ENCODE peak calls at places on chromosomes 4 and X, in five cellular contexts. A, K, R, Z and L are unnamed samples.

GRCh38 chr4:136183513-136183912 is 1348.8 kb downstream of the PCDH18 start:
- DNase-seq in A (no peak), K (no peak), Z (no peak), R (no peak), L (peak)

GRCh38 chr4:164731827-164732474 is 22.0 kb upstream of the SMIM31 start:
- DNase-seq in Z (peak), K (no peak), R (peak), A (peak), L (peak)

GRCh38 chr4:74258949-74259348 is 49.3 kb upstream of the EPGN start:
- DNase-seq in R (no peak), K (no peak), A (no peak), Z (no peak), L (no peak)

GRCh38 chr4:123528501-123529277 is 132.1 kb downstream of the SPRY1 start:
- DNase-seq in Z (no peak), R (no peak), A (no peak), K (no peak), L (no peak)

GRCh38 chr4:69536980-69537379 is 41.3 kb upstream of the UGT2B4 start:
- DNase-seq in K (no peak), A (no peak), R (no peak), Z (no peak), L (no peak)

GRCh38 chr4:185379326-185380295 is 16.1 kb downstream of the LRP2BP start:
- DNase-seq in Z (no peak), A (no peak), K (no peak), R (no peak), L (no peak)

GRCh38 chrX:107674480-107675364 is 46.4 kb downstream of the PRPS1 start:
- DNase-seq in R (no peak), Z (no peak), A (no peak), K (no peak), L (no peak)

GRCh38 chr4:9977518-9978031 is 43.7 kb downstream of the SLC2A9 start:
- DNase-seq in A (no peak), K (no peak), Z (no peak), R (no peak), L (no peak)

GRCh38 chrX:154419688-154420401 is 8.5 kb downstream of the TAFAZZIN start:
- DNase-seq in A (no peak), R (no peak), Z (no peak), K (peak), L (no peak)

GRCh38 chr4:15003891-15004700 is 1.8 kb downstream of the CPEB2 start:
- DNase-seq in R (peak), A (peak), K (no peak), Z (peak), L (peak)

GRCh38 chrX:108701633-108702032 is 34.7 kb downstream of the IRS4 start:
- DNase-seq in A (no peak), Z (no peak), K (no peak), R (no peak), L (no peak)

GRCh38 chr4:108477527-108478108 is 142.8 kb upstream of the RPL34 start:
- DNase-seq in Z (no peak), A (no peak), K (no peak), R (no peak), L (no peak)

GRCh38 chr4:124105212-124105611 is 607.3 kb downstream of the ANKRD50 start:
- DNase-seq in R (peak), A (no peak), K (no peak), Z (no peak), L (no peak)

GRCh38 chr4:74320559-74321118 is 12.4 kb downstream of the EPGN start:
- DNase-seq in R (peak), Z (no peak), A (no peak), K (no peak), L (peak)

GRCh38 chrX:39226307-39226706 is 425.0 kb downstream of the MID1IP1 start:
- DNase-seq in R (no peak), K (no peak), A (no peak), Z (no peak), L (no peak)

GRCh38 chr4:2797545-2798305 is 4.8 kb downstream of the SH3BP2 start:
- DNase-seq in A (no peak), K (no peak), R (no peak), Z (no peak), L (no peak)

GRCh38 chr4:108619372-108620100 is 840 bp upstream of the RPL34 start:
- DNase-seq in K (no peak), R (no peak), Z (no peak), A (no peak), L (no peak)

GRCh38 chrX:22122510-22122909 is 90.4 kb downstream of the PHEX start:
- DNase-seq in A (no peak), R (peak), K (no peak), Z (no peak), L (no peak)

GRCh38 chr4:80365928-80366327 is 30.4 kb downstream of the CFAP299 start:
- DNase-seq in A (no peak), K (peak), Z (peak), R (peak), L (peak)

GRCh38 chr4:61162116-61162515 is 38.0 kb upstream of the ADGRL3 start:
- DNase-seq in K (no peak), A (no peak), R (no peak), Z (no peak), L (no peak)

GRCh38 chrX:103613362-103613761 is 5.6 kb downstream of the TCEAL3 start:
- DNase-seq in K (no peak), A (no peak), R (no peak), Z (no peak), L (no peak)

GRCh38 chrX:49041683-49042529 is 1.3 kb downstream of the TFE3 start:
- DNase-seq in R (no peak), A (no peak), Z (no peak), K (no peak), L (no peak)

GRCh38 chr4:118279328-118279727 is 73.5 kb downstream of the PRSS12 start:
- DNase-seq in R (no peak), Z (no peak), A (no peak), K (no peak), L (no peak)

GRCh38 chr4:57093816-57094481 is 16.2 kb downstream of the IGFBP7 start:
- DNase-seq in K (no peak), Z (no peak), A (no peak), R (no peak), L (no peak)

GRCh38 chr4:110998308-110998707 is 375.4 kb upstream of the PITX2 start:
- DNase-seq in A (no peak), R (no peak), Z (no peak), K (no peak), L (no peak)

GRCh38 chr4:21819086-21819485 is 129.5 kb downstream of the KCNIP4 start:
- DNase-seq in R (no peak), K (no peak), A (no peak), Z (no peak), L (no peak)

GRCh38 chr4:138890921-138891570 is 124.5 kb upstream of the NOCT start:
- DNase-seq in K (peak), Z (no peak), R (no peak), A (no peak), L (no peak)

GRCh38 chrX:154505726-154506125 is 10.3 kb downstream of the FAM3A start:
- DNase-seq in R (peak), A (no peak), Z (no peak), K (no peak), L (no peak)

GRCh38 chr4:152229782-152230289 is 306.1 kb downstream of the FBXW7 start:
- DNase-seq in Z (no peak), K (no peak), R (no peak), A (no peak), L (no peak)

GRCh38 chr4:14559641-14560040 is 442.6 kb upstream of the CPEB2 start:
- DNase-seq in Z (no peak), R (no peak), A (no peak), K (no peak), L (no peak)

GRCh38 chr4:103802766-103803165 is 83.0 kb upstream of the TACR3 start:
- DNase-seq in Z (no peak), R (no peak), A (no peak), K (no peak), L (no peak)

GRCh38 chrX:4764888-4765287 is 1051.4 kb upstream of the PRKX start:
- DNase-seq in K (no peak), Z (no peak), R (no peak), A (no peak), L (no peak)

GRCh38 chr4:83285022-83285387 is 407 bp upstream of the COQ2 start:
- DNase-seq in K (peak), Z (no peak), A (no peak), R (peak), L (no peak)

GRCh38 chr4:172134536-172134935 is 321.3 kb downstream of the GALNTL6 start:
- DNase-seq in R (no peak), Z (no peak), A (no peak), K (no peak), L (no peak)